ENCODE peak calls at places on chromosomes 13 and 19, in five cellular contexts. U, L, D, N and M are unnamed samples.

GRCh38 chr13:26442541-26442940 is 114.9 kb upstream of the WASF3 start:
- DNase-seq in U (no peak), L (no peak), D (no peak), N (peak), M (no peak)

GRCh38 chr13:102798653-102799543 is at the start of the genes BIVM and POGLUT2:
- DNase-seq in U (peak), L (peak), D (peak), N (peak), M (peak)

GRCh38 chr19:2015611-2015950 is at the start of gene BTBD2:
- DNase-seq in U (peak), L (peak), D (peak), N (peak), M (no peak)

GRCh38 chr19:49017666-49018351 is 918 bp upstream of the LHB start:
- DNase-seq in U (peak), L (peak), D (peak), N (peak), M (no peak)

GRCh38 chr19:16605115-16605514 is 22.9 kb downstream of the MED26 start:
- DNase-seq in U (no peak), L (no peak), D (no peak), N (no peak), M (no peak)

GRCh38 chr13:110832205-110832479 is 82.7 kb downstream of the ANKRD10 start:
- DNase-seq in U (no peak), L (no peak), D (no peak), N (no peak), M (no peak)

GRCh38 chr19:49758292-49758691 is 4.8 kb downstream of the TSKS start:
- DNase-seq in U (no peak), L (no peak), D (peak), N (peak), M (no peak)

GRCh38 chr13:71485913-71486312 is 381.1 kb downstream of the DACH1 start:
- DNase-seq in U (no peak), L (no peak), D (no peak), N (no peak), M (no peak)

GRCh38 chr13:46041335-46041934 is 11.1 kb downstream of the ZC3H13 start:
- DNase-seq in U (no peak), L (no peak), D (no peak), N (peak), M (peak)

GRCh38 chr13:29707876-29708543 is 112.5 kb upstream of the SLC7A1 start:
- DNase-seq in U (no peak), L (peak), D (peak), N (peak), M (peak)

GRCh38 chr13:48624016-48624415 is 29.7 kb upstream of the CYSLTR2 start:
- DNase-seq in U (no peak), L (no peak), D (no peak), N (no peak), M (no peak)

GRCh38 chr13:44961997-44962396 is 27.3 kb downstream of the NUFIP1 start:
- DNase-seq in U (no peak), L (no peak), D (no peak), N (no peak), M (no peak)

GRCh38 chr13:44971656-44972595 is 17.3 kb downstream of the NUFIP1 start:
- DNase-seq in U (no peak), L (no peak), D (no peak), N (no peak), M (no peak)

GRCh38 chr13:44969858-44970484 is 19.3 kb downstream of the NUFIP1 start:
- DNase-seq in U (no peak), L (no peak), D (peak), N (peak), M (no peak)

GRCh38 chr13:44972956-44973581 is 16.2 kb downstream of the NUFIP1 start:
- DNase-seq in U (no peak), L (no peak), D (peak), N (peak), M (no peak)

GRCh38 chr13:44967656-44968451 is 21.4 kb downstream of the NUFIP1 start:
- DNase-seq in U (no peak), L (no peak), D (peak), N (peak), M (no peak)
- TF ChIP-seq CTCF in U (no peak), L (no peak), D (peak), N (peak), M (peak)

GRCh38 chr13:52847322-52847681 is 1.1 kb downstream of the PCDH8 start:
- DNase-seq in U (no peak), L (no peak), D (no peak), N (no peak), M (no peak)
- H3K4me3 ChIP-seq in U (no peak), L (no peak), D (no peak), N (no peak), M (no peak)

DNA sequence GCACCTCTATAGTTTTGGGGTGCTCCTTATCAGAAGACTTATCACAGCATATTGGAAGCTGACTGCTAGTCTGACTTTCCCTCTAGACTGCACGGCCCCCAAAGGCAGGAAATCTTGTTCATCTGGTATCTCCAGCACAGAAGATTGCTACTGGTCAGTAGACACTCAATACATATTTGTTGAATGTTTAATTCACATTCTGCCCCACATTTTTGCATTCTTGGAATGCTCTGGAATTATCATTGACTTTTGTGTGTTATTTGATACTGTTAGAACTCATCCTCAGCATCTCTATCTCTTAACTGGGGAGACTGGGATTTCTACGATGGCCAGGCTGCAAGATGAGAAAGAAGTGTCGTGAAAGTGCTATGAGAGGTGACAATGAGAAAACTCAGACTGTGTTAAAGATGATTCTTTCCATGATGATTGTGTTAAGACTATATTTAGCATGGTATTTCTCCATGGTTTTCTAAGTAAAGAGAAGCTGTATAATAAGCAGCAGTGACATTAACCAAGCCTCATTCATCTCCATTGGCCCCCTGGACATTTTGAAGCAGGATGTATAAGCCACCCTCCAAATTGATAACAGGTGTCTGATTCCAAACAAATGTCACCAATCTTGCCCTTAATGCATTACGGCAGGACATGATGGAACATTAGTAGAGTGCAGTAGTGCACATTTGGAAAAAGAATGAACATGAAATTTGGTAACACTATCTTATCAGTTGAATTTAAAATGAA is 440.9 kb downstream of the RFC3 start:
- DNase-seq in U (no peak), L (no peak), D (no peak), N (no peak), M (no peak)
- TF ChIP-seq CTCF in U (no peak), L (no peak), D (no peak), N (no peak), M (no peak)

DNA sequence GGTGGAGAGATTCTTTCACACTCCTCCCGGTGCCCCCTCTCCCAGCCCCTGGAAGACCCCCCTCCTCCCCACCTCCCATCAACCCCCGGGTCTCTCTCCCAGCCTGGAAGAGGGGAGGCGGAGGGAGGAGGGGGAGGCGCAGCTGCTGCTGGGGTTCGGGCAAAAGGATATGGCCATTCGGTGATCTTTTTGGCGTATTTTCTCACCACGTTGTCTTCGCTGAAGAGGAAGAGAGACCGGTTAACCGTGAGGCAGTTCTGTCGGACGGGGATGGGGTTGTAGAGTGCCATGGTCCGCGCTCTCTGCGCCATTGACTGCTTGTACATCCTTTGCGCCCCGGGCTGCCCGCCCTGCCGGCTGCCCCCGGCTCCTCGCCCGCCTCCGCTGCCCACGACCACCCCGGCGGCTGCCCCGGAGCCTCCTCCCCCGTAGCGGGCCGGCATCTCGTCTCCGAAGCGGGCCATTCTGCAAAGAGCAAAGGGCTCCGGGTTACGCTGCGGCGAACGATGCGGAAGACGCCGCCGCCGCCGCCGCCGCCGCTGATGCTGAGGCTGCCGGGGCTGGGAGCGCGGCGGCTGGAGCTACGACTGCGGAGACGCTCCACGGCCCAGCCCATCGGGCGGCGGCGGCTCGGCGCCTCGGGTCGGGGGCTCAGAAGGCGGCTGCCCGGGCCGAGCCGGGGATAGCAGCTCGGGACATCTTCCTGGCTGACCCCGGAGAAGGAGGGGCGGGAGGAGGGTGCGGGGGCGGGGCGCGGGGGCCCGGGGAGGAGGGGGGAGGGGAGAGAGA is at the start of gene CACNA1A:
- DNase-seq in U (no peak), L (no peak), D (no peak), N (no peak), M (no peak)
- H3K4me3 ChIP-seq in U (peak), L (peak), D (no peak), N (peak), M (no peak)

DNA sequence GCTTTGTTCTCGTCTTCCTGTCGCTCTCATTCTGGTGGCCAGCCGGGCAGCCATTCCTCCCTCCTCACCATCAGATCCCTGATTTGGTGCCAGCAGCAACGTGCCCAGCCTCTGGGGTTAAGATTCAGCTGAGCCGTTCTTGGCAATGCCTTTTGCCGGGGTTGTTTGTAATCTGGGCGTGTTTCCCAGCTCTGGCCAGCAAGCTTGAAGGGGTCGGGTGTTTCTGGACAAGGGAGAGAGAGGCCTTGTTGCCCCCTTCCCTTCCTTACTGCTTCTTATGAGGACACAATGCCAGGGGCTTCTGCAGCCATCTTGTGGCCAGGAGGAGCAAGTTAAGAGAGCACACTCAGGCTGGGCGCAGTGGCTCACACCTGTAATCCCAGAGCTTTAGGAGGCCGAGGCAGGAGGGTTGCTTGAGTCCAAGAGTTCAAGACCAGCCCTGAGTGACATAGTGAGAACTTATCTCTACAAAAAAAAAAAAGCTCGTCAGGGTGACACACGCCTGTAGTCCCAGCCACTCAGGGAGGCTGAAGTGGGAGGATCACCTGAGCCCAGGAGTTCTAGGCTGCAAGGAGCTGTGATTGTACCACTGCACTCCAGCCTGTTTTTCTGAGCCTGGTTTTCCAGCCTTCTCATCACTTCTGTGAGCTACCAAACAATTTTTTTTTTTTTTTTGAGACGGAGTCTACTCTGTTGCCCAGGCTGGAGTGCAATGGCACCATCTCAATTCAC is 10.7 kb upstream of the CRTC1 start:
- DNase-seq in U (no peak), L (peak), D (no peak), N (peak), M (no peak)
- TF ChIP-seq CTCF in U (no peak), L (no peak), D (peak), N (peak), M (peak)